ENCODE peak calls at places on chromosomes 6 and 20, in six cellular contexts. R, O, C, N, H and W are unnamed samples.

GRCh38 chr6:1524040-1524480 is 85.7 kb upstream of the FOXC1 start:
- DNase-seq in O (peak; percentile 37), C (no peak), H (peak; percentile 59), N (peak; percentile 77), R (peak; percentile 79), W (no peak)

GRCh38 chr6:134447423-134447822 is 129.5 kb upstream of the SGK1 start:
- DNase-seq in H (peak; percentile 77), C (no peak), R (no peak), O (no peak), N (no peak), W (no peak)

GRCh38 chr6:81331526-81331925 is 421.0 kb downstream of the TENT5A start:
- DNase-seq in N (no peak), R (no peak), O (no peak), H (peak; percentile 52), C (no peak), W (peak; percentile 90)

GRCh38 chr6:16129623-16130243 is 847 bp downstream of the MYLIP start:
- DNase-seq in R (peak; percentile 23), C (no peak), H (peak; percentile 12), N (peak; percentile 26), O (no peak), W (no peak)

GRCh38 chr20:14522595-14522994 is 185.2 kb upstream of the FLRT3 start:
- DNase-seq in N (no peak), R (no peak), O (no peak), H (no peak), C (no peak), W (no peak)

GRCh38 chr6:157215702-157216101 is 107.6 kb downstream of the TMEM242 start:
- DNase-seq in R (no peak), H (no peak), C (no peak), N (no peak), O (no peak), W (no peak)

GRCh38 chr6:169970306-169970988 is 219.0 kb downstream of the ERMARD start:
- DNase-seq in H (no peak), N (peak; percentile 10), C (peak; percentile 49), O (no peak), R (no peak), W (no peak)

GRCh38 chr20:2305479-2305878 is 9.7 kb downstream of the TGM3 start:
- DNase-seq in H (no peak), N (no peak), C (no peak), O (no peak), R (no peak), W (no peak)

GRCh38 chr6:41063884-41064285 is 8.3 kb downstream of the OARD1 start:
- DNase-seq in H (no peak), O (no peak), C (no peak), R (no peak), N (no peak), W (no peak)

DNA sequence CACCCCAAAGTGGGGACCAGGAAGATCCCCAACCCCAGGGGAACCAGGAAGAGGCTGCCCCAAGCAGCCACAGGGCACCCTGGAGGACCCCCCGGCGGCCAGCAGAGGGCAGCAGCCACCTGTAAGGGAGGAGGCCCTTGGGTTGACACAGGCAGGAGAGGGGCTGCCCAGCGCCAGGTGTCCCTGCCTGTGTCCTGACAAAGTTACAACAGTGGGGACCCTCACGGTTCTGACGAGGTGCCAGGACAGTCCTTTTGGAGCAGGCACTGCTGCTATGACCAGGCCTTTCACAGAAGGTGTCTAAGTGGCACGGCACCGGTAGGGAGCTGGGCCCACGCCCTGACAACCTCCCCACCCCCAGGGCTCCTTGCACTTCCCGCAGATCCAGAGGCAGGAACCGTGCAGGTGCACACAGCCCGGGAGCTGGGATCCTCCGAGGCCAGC is 176.7 kb downstream of the BMP7 start:
- DNase-seq in O (peak; percentile 61), R (peak; percentile 64), C (no peak), H (peak; percentile 21), N (peak; percentile 59), W (peak; percentile 28)
- TF ChIP-seq CTCF in O (peak; percentile 97), R (peak; percentile 62), C (peak; percentile 77), H (peak; percentile 76), N (peak; percentile 94), W (peak; percentile 94)

GRCh38 chr20:51611625-51611890 is 69.0 kb upstream of the NFATC2 start:
- DNase-seq in C (no peak), O (no peak), R (no peak), N (no peak), H (no peak), W (no peak)

GRCh38 chr20:51613576-51613975 is 71.1 kb upstream of the NFATC2 start:
- DNase-seq in C (no peak), N (no peak), R (no peak), O (no peak), H (no peak), W (no peak)

GRCh38 chr20:51612896-51613295 is 70.4 kb upstream of the NFATC2 start:
- DNase-seq in H (no peak), N (no peak), O (no peak), C (no peak), R (no peak), W (no peak)

GRCh38 chr20:51610761-51611624 is 68.5 kb upstream of the NFATC2 start:
- DNase-seq in H (no peak), R (no peak), O (no peak), N (no peak), C (no peak), W (no peak)

GRCh38 chr20:51616060-51616459 is 73.5 kb upstream of the NFATC2 start:
- DNase-seq in R (no peak), H (no peak), C (no peak), N (no peak), O (no peak), W (no peak)
- TF ChIP-seq CTCF in R (no peak), H (peak; percentile 17), C (no peak), N (no peak), O (peak; percentile 49), W (peak; percentile 43)

GRCh38 chr20:6530916-6531315 is 236.6 kb upstream of the BMP2 start:
- DNase-seq in R (no peak), H (no peak), O (no peak), C (no peak), N (no peak), W (no peak)

GRCh38 chr20:6533321-6533720 is 234.2 kb upstream of the BMP2 start:
- DNase-seq in C (no peak), H (no peak), N (no peak), O (no peak), R (no peak), W (no peak)

GRCh38 chr20:6530254-6530653 is 237.2 kb upstream of the BMP2 start:
- DNase-seq in R (no peak), C (no peak), O (no peak), N (no peak), H (no peak), W (no peak)

DNA sequence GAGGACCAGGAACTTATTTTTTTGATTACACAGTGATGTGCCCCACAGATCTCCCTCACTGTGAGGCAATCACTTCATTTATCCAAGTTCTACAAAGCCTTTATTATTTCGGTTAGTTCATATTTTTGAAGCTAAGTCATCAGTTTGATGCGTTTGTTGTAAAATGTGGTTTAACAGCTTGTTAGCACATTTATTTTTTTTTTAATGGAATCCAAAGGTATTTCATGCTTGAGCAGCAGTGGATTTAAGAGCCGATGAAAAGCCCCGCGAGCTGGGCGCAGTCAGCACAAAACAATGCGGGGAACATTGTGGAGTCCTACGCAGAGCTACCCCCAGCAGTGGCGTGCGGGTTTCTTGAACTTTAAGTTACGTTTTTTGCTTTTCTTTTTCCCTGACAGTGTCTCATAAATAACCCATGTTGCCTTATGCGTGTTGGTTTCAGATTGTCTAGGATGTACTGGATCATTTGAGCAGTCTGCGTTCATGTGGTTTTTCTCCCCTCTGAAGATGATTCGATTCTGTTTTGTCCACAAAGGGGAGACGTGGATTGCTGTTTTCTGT is 233.6 kb upstream of the BMP2 start:
- DNase-seq in O (no peak), H (peak; percentile 78), C (no peak), R (no peak), N (no peak), W (no peak)
- TF ChIP-seq CTCF in O (no peak), H (no peak), C (no peak), R (no peak), N (no peak), W (no peak)

GRCh38 chr20:63624486-63624885 is 2.4 kb downstream of the GMEB2 start:
- DNase-seq in O (no peak), H (peak; percentile 46), R (no peak), N (no peak), C (no peak), W (no peak)
- TF ChIP-seq CTCF in O (no peak), H (no peak), R (no peak), N (no peak), C (no peak), W (no peak)

DNA sequence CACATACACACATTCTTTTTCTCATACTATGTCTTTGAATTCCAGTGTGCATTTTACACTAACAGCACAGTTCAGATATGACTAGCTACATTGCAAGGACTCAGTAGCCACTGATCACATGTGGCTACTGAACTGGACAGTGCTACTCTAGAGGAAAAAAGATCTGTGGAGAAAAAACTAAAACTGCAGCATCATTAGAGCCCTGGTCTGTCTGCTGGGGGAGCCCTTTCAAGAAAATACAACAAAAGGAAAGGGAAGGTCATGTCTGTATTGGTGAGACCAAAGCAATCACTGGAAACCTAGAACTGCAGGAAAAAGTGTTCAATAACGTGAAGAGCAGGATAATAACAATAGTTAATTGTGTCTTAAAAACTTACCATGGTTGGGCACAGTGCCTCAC is 132.3 kb upstream of the JARID2 start:
- DNase-seq in C (no peak), N (no peak), O (no peak), H (no peak), R (no peak), W (no peak)
- TF ChIP-seq CTCF in C (no peak), N (no peak), O (no peak), H (no peak), R (no peak), W (no peak)

GRCh38 chr6:138205437-138206094 is 12.7 kb downstream of the PBOV1 start:
- DNase-seq in O (no peak), N (no peak), R (no peak), H (no peak), C (no peak), W (no peak)

GRCh38 chr6:138211601-138212000 is 6.7 kb downstream of the PBOV1 start:
- DNase-seq in H (no peak), R (no peak), O (no peak), C (no peak), N (no peak), W (no peak)

GRCh38 chr6:138215071-138215470 is 3.2 kb downstream of the PBOV1 start:
- DNase-seq in N (no peak), O (no peak), C (no peak), R (no peak), H (no peak), W (no peak)

GRCh38 chr6:138206862-138207261 is 11.4 kb downstream of the PBOV1 start:
- DNase-seq in H (no peak), O (no peak), R (no peak), C (no peak), N (no peak), W (no peak)

GRCh38 chr6:138211048-138211581 is 7.2 kb downstream of the PBOV1 start:
- DNase-seq in N (no peak), R (no peak), H (no peak), O (no peak), C (no peak), W (no peak)
- TF ChIP-seq CTCF in N (peak; percentile 20), R (no peak), H (no peak), O (no peak), C (no peak), W (no peak)